ENCODE peak calls at places on chromosomes 2 and 18, in five cellular contexts. E is nephron progenitor cell, H is fibroblast of lung, T is IMR-90, L is endodermal cell. P is an unnamed sample.

GRCh38 chr2:66305714-66306113 is 129.2 kb upstream of the MEIS1 start:
- DNase-seq in L (no peak), T (peak; percentile 2), E (no peak), H (peak; percentile 89), P (peak; percentile 1)

GRCh38 chr18:8493141-8493540 is 116.1 kb upstream of the RAB12 start:
- DNase-seq in H (no peak), L (no peak), T (no peak), E (no peak), P (no peak)

GRCh38 chr2:30147196-30147714 is 448 bp downstream of the YPEL5 start:
- DNase-seq in H (no peak), E (peak; percentile 58), T (no peak), L (no peak), P (no peak)

GRCh38 chr2:15640291-15640711 is 48.6 kb downstream of the DDX1 start:
- DNase-seq in H (peak; percentile 76), L (no peak), T (peak; percentile 86), E (no peak), P (peak; percentile 76)

GRCh38 chr2:67954125-67954748 is 108.6 kb downstream of the C1D start:
- DNase-seq in H (no peak), T (no peak), L (peak; percentile 59), E (no peak), P (no peak)

GRCh38 chr2:233799087-233799665 is 21.0 kb downstream of the MROH2A start:
- DNase-seq in L (peak; percentile 69), E (no peak), T (no peak), H (no peak), P (no peak)

GRCh38 chr2:29192526-29192925 is 77.3 kb downstream of the CLIP4 start:
- DNase-seq in E (no peak), T (peak; percentile 41), H (no peak), L (no peak), P (peak; percentile 72)

GRCh38 chr18:13511961-13512572 is 214.3 kb downstream of the FAM210A start:
- DNase-seq in H (no peak), E (no peak), T (no peak), L (no peak), P (no peak)

GRCh38 chr2:122255924-122256323 is 500.5 kb downstream of the TSN start:
- DNase-seq in E (no peak), T (no peak), L (no peak), H (no peak), P (no peak)

GRCh38 chr2:143875295-143876199 is 644.4 kb downstream of the ZEB2 start:
- DNase-seq in E (no peak), H (no peak), L (no peak), T (no peak), P (no peak)

GRCh38 chr2:45960057-45960863 is 308.8 kb downstream of the PRKCE start:
- DNase-seq in T (no peak), H (no peak), L (peak; percentile 49), E (no peak), P (no peak)

GRCh38 chr18:48186084-48186798 is 222.9 kb downstream of the ZBTB7C start:
- DNase-seq in H (no peak), L (no peak), T (no peak), E (peak; percentile 39), P (no peak)

GRCh38 chr2:239463541-239464165 is 62.8 kb upstream of the HDAC4 start:
- DNase-seq in H (no peak), E (no peak), T (no peak), L (no peak), P (no peak)

GRCh38 chr18:41753826-41754225 is 201.2 kb upstream of the PIK3C3 start:
- DNase-seq in T (peak; percentile 24), E (no peak), L (no peak), H (no peak), P (peak; percentile 14)

GRCh38 chr2:111702119-111702808 is 181.7 kb downstream of the ANAPC1 start:
- DNase-seq in E (peak; percentile 54), T (peak; percentile 58), L (peak; percentile 92), H (peak; percentile 65), P (peak; percentile 28)

GRCh38 chr2:199861116-199861774 is 10.3 kb upstream of the FTCDNL1 start:
- DNase-seq in H (peak; percentile 63), T (peak; percentile 38), L (no peak), E (no peak), P (peak; percentile 10)

GRCh38 chr2:128324008-128324896 is 5.6 kb upstream of the HS6ST1 start:
- DNase-seq in L (peak; percentile 50), H (no peak), E (no peak), T (no peak), P (no peak)

GRCh38 chr2:146677280-146677679 is 1167.5 kb upstream of the ACVR2A start:
- DNase-seq in H (no peak), T (peak; percentile 4), E (no peak), L (peak; percentile 58), P (no peak)

GRCh38 chr2:26778507-26778906 is 7.3 kb upstream of the CENPA start:
- DNase-seq in T (peak; percentile 29), L (no peak), E (no peak), H (no peak), P (peak; percentile 13)

GRCh38 chr2:240820607-240821428 is 799 bp upstream of the KIF1A start:
- DNase-seq in E (peak; percentile 43), T (no peak), H (no peak), L (peak; percentile 88), P (no peak)

GRCh38 chr18:5238371-5238758 is 41.3 kb upstream of the AKAIN1 start:
- DNase-seq in E (peak; percentile 56), T (peak; percentile 30), L (peak; percentile 76), H (no peak), P (no peak)

GRCh38 chr2:38074775-38075435 is 1.0 kb downstream of the CYP1B1 start:
- DNase-seq in E (peak; percentile 63), T (no peak), H (peak; percentile 47), L (peak; percentile 88), P (peak; percentile 58)

GRCh38 chr2:84882775-84883550 is 2.1 kb upstream of the TRABD2A start:
- DNase-seq in E (no peak), T (peak; percentile 83), L (peak; percentile 29), H (no peak), P (no peak)

GRCh38 chr2:189570565-189570964 is 10.0 kb downstream of the SLC40A1 start:
- DNase-seq in H (peak; percentile 56), E (no peak), T (peak; percentile 84), L (no peak), P (peak; percentile 89)

GRCh38 chr18:9719421-9719981 is 11.4 kb downstream of the RAB31 start:
- DNase-seq in L (no peak), H (peak; percentile 85), T (peak; percentile 85), E (no peak), P (peak; percentile 89)

DNA sequence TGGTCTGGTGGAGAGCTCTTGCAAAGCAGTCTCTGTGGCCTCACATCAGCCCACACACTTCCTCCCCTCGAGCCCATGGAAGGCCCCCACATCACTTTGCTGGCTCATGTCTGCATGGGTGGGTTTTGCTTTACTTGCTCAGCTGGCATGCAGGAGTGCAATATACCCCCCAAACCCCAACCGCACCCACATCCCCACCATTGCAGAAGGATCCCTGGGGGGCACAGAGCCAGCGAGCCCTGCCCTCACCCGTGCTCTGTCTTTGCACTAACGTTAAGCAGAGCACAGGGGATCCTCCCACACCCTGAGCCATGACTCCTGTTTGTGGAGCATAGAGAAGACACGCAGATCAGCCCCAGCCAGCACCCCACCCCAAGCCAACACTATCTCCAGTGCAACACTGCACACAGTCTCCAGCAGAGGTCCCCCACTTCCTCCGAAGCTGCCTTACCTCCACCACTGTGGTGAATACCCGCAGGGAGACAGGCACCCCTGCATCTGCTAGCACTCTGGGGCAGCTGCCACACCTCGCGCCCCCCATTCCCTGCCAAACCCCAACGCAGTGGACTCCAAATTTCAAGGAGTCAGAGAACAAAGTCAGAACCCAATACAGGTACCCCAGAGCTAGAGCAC is 177.8 kb upstream of the RGPD4 start:
- DNase-seq in T (no peak), E (no peak), L (peak; percentile 63), H (no peak), P (no peak)
- TF ChIP-seq CTCF in T (no peak), E (no peak), L (peak; percentile 60), H (no peak), P (no peak)

GRCh38 chr18:58785171-58785805 is 79.4 kb upstream of the ZNF532 start:
- DNase-seq in E (no peak), L (peak; percentile 81), T (peak; percentile 88), H (peak; percentile 77), P (peak; percentile 94)
- TF ChIP-seq CTCF in E (no peak), L (peak; percentile 45), T (no peak), H (no peak), P (peak; percentile 27)

GRCh38 chr2:98487806-98488189 is 43.1 kb downstream of the INPP4A start:
- DNase-seq in L (no peak), E (no peak), H (peak; percentile 21), T (peak; percentile 17), P (no peak)
- TF ChIP-seq CTCF in L (peak; percentile 77), E (peak; percentile 36), H (peak; percentile 62), T (peak; percentile 45), P (peak; percentile 57)

GRCh38 chr2:163737563-163737962 is 1.8 kb upstream of the FIGN start:
- DNase-seq in L (no peak), H (no peak), T (no peak), E (no peak), P (no peak)

GRCh38 chr2:163737169-163737439 is 1.3 kb upstream of the FIGN start:
- DNase-seq in L (no peak), H (peak; percentile 12), E (no peak), T (no peak), P (no peak)

GRCh38 chr2:163735692-163736432 is at the start of gene FIGN:
- DNase-seq in H (peak; percentile 95), E (peak; percentile 85), L (peak; percentile 93), T (peak; percentile 82), P (peak; percentile 85)

GRCh38 chr2:163734911-163735691 is 707 bp downstream of the FIGN start:
- DNase-seq in T (peak; percentile 11), E (no peak), H (peak; percentile 51), L (peak; percentile 47), P (no peak)

DNA sequence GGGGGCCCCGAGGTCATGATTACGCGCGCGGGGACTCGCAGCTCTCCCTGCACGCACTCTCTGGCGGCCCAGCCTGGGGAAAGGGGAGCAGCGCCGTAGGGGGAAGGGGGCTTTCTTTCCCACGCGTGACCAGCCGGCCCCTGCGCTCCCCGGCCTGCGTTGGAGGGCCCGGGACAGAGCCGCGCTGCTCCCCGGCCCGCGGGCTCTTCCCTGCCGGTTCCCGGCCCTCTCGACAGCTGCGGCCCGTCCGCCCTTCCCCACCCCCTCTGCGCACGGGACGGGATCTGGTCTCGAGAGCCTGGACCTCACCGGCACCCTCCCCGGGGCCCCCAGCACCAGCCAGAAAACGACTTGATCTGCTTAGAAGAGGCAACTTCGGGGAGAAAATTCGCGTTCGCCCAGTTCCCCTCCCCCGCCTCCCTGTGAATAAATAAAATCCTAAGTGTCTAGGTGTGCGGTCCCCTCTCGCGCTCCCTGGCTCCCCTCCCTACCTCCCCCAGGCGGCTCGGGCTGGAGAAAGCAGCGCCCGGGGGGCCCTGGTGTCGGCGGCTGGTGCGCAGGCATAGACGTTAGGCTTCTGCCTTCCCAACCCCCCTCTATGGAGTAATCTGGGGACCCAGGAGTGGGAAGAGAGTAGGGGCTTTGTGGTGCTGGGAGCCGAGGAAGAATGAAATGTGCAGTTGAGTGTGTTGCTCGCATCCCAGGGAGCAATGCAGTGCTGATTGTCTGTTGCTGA is 793 bp upstream of the FIGN start:
- DNase-seq in L (peak; percentile 88), T (no peak), H (peak; percentile 25), E (peak; percentile 73), P (no peak)
- TF ChIP-seq CTCF in L (peak; percentile 66), T (peak; percentile 7), H (no peak), E (no peak), P (no peak)

DNA sequence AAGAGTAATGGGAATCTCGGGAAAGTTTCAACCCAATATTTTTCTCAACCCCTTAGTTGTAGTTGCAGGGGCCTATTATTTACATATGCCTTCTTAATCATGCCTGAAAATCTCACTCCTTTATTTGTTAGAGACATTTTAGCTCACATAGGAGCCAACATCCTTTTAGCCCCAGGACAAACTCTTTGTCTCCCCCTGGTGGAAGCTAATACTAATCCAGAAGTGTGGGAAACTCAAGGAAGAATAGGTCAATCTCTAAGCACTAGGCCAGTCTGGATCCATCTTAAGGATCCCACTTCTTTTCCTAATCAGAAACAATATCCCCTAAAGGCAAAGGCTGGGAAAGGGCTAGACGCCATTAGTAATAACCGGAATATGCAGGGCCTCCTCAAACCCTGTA is 550.9 kb upstream of the PKDCC start:
- DNase-seq in H (no peak), E (no peak), T (no peak), L (no peak), P (no peak)
- TF ChIP-seq CTCF in H (no peak), E (no peak), T (no peak), L (peak; percentile 46), P (peak; percentile 12)

P was measured in astrocyte.